ENCODE peak calls at places on chromosomes 2 and 18, in five cellular contexts. K is suprapubic skin, L is IMR-90, P is A549, N is Peyer's patch. Z is an unnamed sample.
A peak's percentile ranks its signal among the peaks of the same experiment; 100 is the strongest.

GRCh38 chr2:172442072-172442895 is 14.9 kb downstream of the ITGA6 start:
- DNase-seq in L (peak; percentile 97), N (peak; percentile 92), K (no peak), P (peak; percentile 86), Z (peak; percentile 29)

GRCh38 chr18:57110295-57110694 is 36.6 kb upstream of the BOD1L2 start:
- DNase-seq in L (no peak), K (no peak), P (no peak), N (no peak), Z (no peak)

GRCh38 chr18:45054595-45054994 is 373.9 kb downstream of the SETBP1 start:
- DNase-seq in L (no peak), K (no peak), N (peak; percentile 58), P (no peak), Z (no peak)

GRCh38 chr18:39825485-39825884 is 2129.5 kb upstream of the PIK3C3 start:
- DNase-seq in N (no peak), P (no peak), L (no peak), K (no peak), Z (no peak)

GRCh38 chr2:43174368-43175186 is 51.8 kb downstream of the ZFP36L2 start:
- DNase-seq in N (peak; percentile 90), P (no peak), K (no peak), L (no peak), Z (no peak)

GRCh38 chr2:152054593-152054992 is 44.3 kb downstream of the CACNB4 start:
- DNase-seq in K (no peak), L (peak; percentile 65), N (no peak), P (no peak), Z (no peak)

GRCh38 chr2:217222511-217222910 is 362.6 kb upstream of the TNP1 start:
- DNase-seq in P (no peak), L (peak; percentile 36), N (no peak), K (no peak), Z (no peak)

GRCh38 chr2:179104736-179105135 is 54.8 kb upstream of the CCDC141 start:
- DNase-seq in P (no peak), K (no peak), L (peak; percentile 78), N (no peak), Z (no peak)

GRCh38 chr2:241668839-241669238 is 17.8 kb downstream of the DTYMK start:
- DNase-seq in L (no peak), N (no peak), K (no peak), P (no peak), Z (no peak)

GRCh38 chr18:8257851-8258434 is 351.3 kb upstream of the RAB12 start:
- DNase-seq in K (no peak), P (no peak), N (no peak), L (no peak), Z (no peak)

GRCh38 chr2:51013060-51013746 is 18.7 kb downstream of the NRXN1 start:
- DNase-seq in L (peak; percentile 12), P (no peak), N (no peak), K (no peak), Z (no peak)

GRCh38 chr2:201907128-201907886 is 101.0 kb downstream of the CDK15 start:
- DNase-seq in P (no peak), L (peak; percentile 19), K (no peak), N (no peak), Z (no peak)

GRCh38 chr2:57543211-57543610 is 503.4 kb upstream of the VRK2 start:
- DNase-seq in L (no peak), P (no peak), N (no peak), K (no peak), Z (no peak)

GRCh38 chr2:209425082-209426071 is 1.5 kb downstream of the MAP2 start:
- DNase-seq in K (no peak), P (peak; percentile 20), N (no peak), L (peak; percentile 41), Z (peak; percentile 25)

GRCh38 chr18:36314098-36314497 is 16.6 kb downstream of the FHOD3 start:
- DNase-seq in L (peak; percentile 55), N (no peak), P (no peak), K (no peak), Z (peak; percentile 55)

GRCh38 chr2:122028371-122029102 is 273.1 kb downstream of the TSN start:
- DNase-seq in K (no peak), P (no peak), L (peak; percentile 81), N (no peak), Z (no peak)

GRCh38 chr2:120461092-120461491 is 115.2 kb downstream of the INHBB start:
- DNase-seq in P (no peak), L (no peak), N (no peak), K (no peak), Z (no peak)

GRCh38 chr2:60533114-60534033 is 20.1 kb downstream of the BCL11A start:
- DNase-seq in P (no peak), K (no peak), N (no peak), L (peak; percentile 89), Z (no peak)

GRCh38 chr2:181660181-181660580 is 3.3 kb upstream of the CERKL start:
- DNase-seq in P (no peak), N (no peak), L (no peak), K (no peak), Z (no peak)

GRCh38 chr2:181655519-181655918 is 1.4 kb downstream of the CERKL start:
- DNase-seq in L (peak; percentile 12), N (no peak), K (no peak), P (no peak), Z (no peak)

GRCh38 chr2:181658444-181658843 is 1.5 kb upstream of the CERKL start:
- DNase-seq in P (no peak), L (no peak), K (no peak), N (no peak), Z (no peak)

GRCh38 chr2:181656450-181657261 is at the start of gene CERKL:
- DNase-seq in N (peak; percentile 74), L (peak; percentile 2), K (peak; percentile 77), P (peak; percentile 64), Z (no peak)

GRCh38 chr2:181657379-181657778 is 474 bp upstream of the CERKL start:
- DNase-seq in P (no peak), L (no peak), K (no peak), N (no peak), Z (no peak)
- H3K4me3 ChIP-seq in P (peak overlapping the region; percentile 49), L (peak overlapping the region; percentile 39), K (peak overlapping the region; percentile 51), N (peak overlapping the region; percentile 56), Z (no peak overlapping the region)

GRCh38 chr18:59055345-59056032 is 84.2 kb upstream of the SEC11C start:
- DNase-seq in K (no peak), L (no peak), P (no peak), N (no peak), Z (peak; percentile 38)

GRCh38 chr18:59057969-59058368 is 81.7 kb upstream of the SEC11C start:
- DNase-seq in N (no peak), L (peak; percentile 81), K (no peak), P (no peak), Z (no peak)

GRCh38 chr18:59056706-59057492 is 82.8 kb upstream of the SEC11C start:
- DNase-seq in L (peak; percentile 68), N (peak; percentile 86), K (no peak), P (no peak), Z (peak; percentile 83)

GRCh38 chr18:59059140-59059539 is 80.5 kb upstream of the SEC11C start:
- DNase-seq in P (no peak), L (no peak), N (no peak), K (no peak), Z (no peak)

GRCh38 chr18:59057493-59057795 is 82.2 kb upstream of the SEC11C start:
- DNase-seq in P (no peak), L (no peak), K (no peak), N (no peak), Z (no peak)
- TF ChIP-seq POLR2A in P (no peak), L (no peak), K (no peak), N (no peak), Z (no peak)

GRCh38 chr2:10014418-10015190 is 28.7 kb upstream of the KLF11 start:
- DNase-seq in L (no peak), N (no peak), P (no peak), K (no peak), Z (no peak)
- H3K4me1 ChIP-seq in L (peaks cover 11% of the 10 kb centered on the region), N (no peaks in the 10 kb centered on the region), P (no peaks in the 10 kb centered on the region), K (peaks cover 25% of the 10 kb centered on the region), Z (peaks cover 8% of the 10 kb centered on the region)

DNA sequence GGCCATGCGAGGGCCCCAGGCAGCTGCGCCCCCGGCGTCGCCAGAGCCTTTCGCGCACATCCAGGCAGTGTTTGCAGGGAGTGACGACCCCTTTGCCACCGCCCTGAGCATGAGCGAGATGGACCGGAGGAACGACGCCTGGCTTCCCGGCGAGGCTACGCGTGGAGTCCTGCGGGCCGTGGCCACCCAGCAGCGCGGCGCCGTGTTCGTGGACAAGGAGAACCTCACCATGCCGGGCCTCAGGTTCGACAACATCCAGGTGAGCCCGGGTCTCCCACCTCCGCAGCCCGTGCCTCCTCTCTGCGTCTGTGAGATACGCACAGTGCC is 8.9 kb downstream of the TRAPPC12 start:
- DNase-seq in K (no peak), L (no peak), P (no peak), N (no peak), Z (no peak)
- H3K4me3 ChIP-seq in K (no peak overlapping the region), L (no peak overlapping the region), P (no peak overlapping the region), N (no peak overlapping the region), Z (no peak overlapping the region)

DNA sequence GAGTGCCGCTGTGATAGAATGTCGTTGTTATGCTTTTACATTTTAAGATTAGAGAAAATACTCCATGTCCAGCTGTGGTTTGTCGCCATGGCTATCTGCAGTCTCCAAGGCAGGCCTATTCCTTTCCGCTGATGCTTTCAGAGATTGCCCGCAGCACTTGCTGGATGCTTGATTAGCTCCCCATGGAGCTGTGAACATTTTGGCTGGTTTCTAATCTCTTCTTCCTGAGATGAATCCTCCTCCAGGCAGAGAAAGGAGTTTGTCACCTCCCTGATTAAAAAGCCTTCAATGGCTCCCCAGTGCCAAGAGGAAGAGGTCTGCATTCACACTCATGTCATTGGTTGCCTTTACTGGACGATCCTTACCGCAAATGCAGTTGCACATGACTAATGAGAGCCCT is 32.6 kb upstream of the LPIN1 start:
- DNase-seq in L (no peak), P (no peak), N (no peak), K (no peak), Z (peak; percentile 37)
- TF ChIP-seq POLR2A in L (no peak), P (no peak), N (no peak), K (no peak), Z (no peak)

GRCh38 chr2:112629823-112630222 is 15.9 kb upstream of the SLC20A1 start:
- DNase-seq in L (no peak), P (no peak), K (no peak), N (no peak), Z (no peak)
- H3K4me1 ChIP-seq in L (peaks cover 24% of the 10 kb centered on the region), P (peaks cover 80% of the 10 kb centered on the region), K (peaks cover 32% of the 10 kb centered on the region), N (peaks cover 3% of the 10 kb centered on the region), Z (peaks cover 18% of the 10 kb centered on the region)

GRCh38 chr2:237712477-237713377 is 85.3 kb downstream of the LRRFIP1 start:
- DNase-seq in N (no peak), P (no peak), K (peak; percentile 50), L (no peak), Z (no peak)

GRCh38 chr2:237717366-237718276 is 81.0 kb upstream of the RBM44 start:
- DNase-seq in L (no peak), P (no peak), K (peak; percentile 75), N (peak; percentile 44), Z (no peak)

GRCh38 chr2:237714690-237715458 is 83.7 kb upstream of the RBM44 start:
- DNase-seq in K (peak; percentile 58), L (peak; percentile 66), N (peak; percentile 57), P (no peak), Z (peak; percentile 10)

GRCh38 chr2:237718277-237718634 is 80.3 kb upstream of the RBM44 start:
- DNase-seq in P (no peak), L (no peak), N (no peak), K (peak; percentile 56), Z (no peak)

GRCh38 chr2:237715459-237715947 is 83.1 kb upstream of the RBM44 start:
- DNase-seq in L (no peak), K (peak; percentile 69), N (peak; percentile 75), P (no peak), Z (no peak)
- H3K4me3 ChIP-seq in L (no peak overlapping the region), K (no peak overlapping the region), N (no peak overlapping the region), P (no peak overlapping the region), Z (no peak overlapping the region)